ENCODE peak calls at places on chromosomes 2 and 18, in four cellular contexts. One of them, this sample, is unnamed.

GRCh38 chr2:106038598-106039375 is 155.3 kb downstream of the UXS1 start:
- DNase-seq in GM23338: no peak
- DNase-seq in AG10803: no peak
- DNase-seq in lower lobe of right lung: no peak
- DNase-seq in this sample: no peak

GRCh38 chr2:234366891-234367290 is 130.0 kb downstream of the ARL4C start:
- DNase-seq in AG10803: peak; percentile 52
- DNase-seq in GM23338: no peak
- DNase-seq in lower lobe of right lung: no peak
- DNase-seq in this sample: peak; percentile 55

GRCh38 chr2:2758793-2759367 is 427.8 kb upstream of the MYT1L start:
- DNase-seq in lower lobe of right lung: no peak
- DNase-seq in GM23338: no peak
- DNase-seq in AG10803: no peak
- DNase-seq in this sample: no peak

GRCh38 chr18:58998421-58999203 is 133.9 kb downstream of the ZNF532 start:
- DNase-seq in AG10803: peak; percentile 86
- DNase-seq in lower lobe of right lung: no peak
- DNase-seq in GM23338: no peak
- DNase-seq in this sample: peak; percentile 52

GRCh38 chr2:231315896-231316295 is 79.6 kb upstream of the B3GNT7 start:
- DNase-seq in AG10803: no peak
- DNase-seq in GM23338: no peak
- DNase-seq in lower lobe of right lung: no peak
- DNase-seq in this sample: no peak

GRCh38 chr18:27605107-27605834 is 420.2 kb upstream of the CHST9 start:
- DNase-seq in GM23338: peak; percentile 94
- DNase-seq in lower lobe of right lung: no peak
- DNase-seq in AG10803: peak; percentile 71
- DNase-seq in this sample: peak; percentile 80

GRCh38 chr2:11872247-11872947 is 126.0 kb downstream of the LPIN1 start:
- DNase-seq in AG10803: no peak
- DNase-seq in GM23338: no peak
- DNase-seq in lower lobe of right lung: no peak
- DNase-seq in this sample: peak; percentile 23

GRCh38 chr2:204024503-204024902 is 87.9 kb downstream of the ICOS start:
- DNase-seq in lower lobe of right lung: no peak
- DNase-seq in GM23338: peak; percentile 73
- DNase-seq in AG10803: peak; percentile 30
- DNase-seq in this sample: peak; percentile 34

GRCh38 chr2:182924311-182924710 is 57.9 kb upstream of the FRZB start:
- DNase-seq in AG10803: peak; percentile 44
- DNase-seq in GM23338: no peak
- DNase-seq in lower lobe of right lung: no peak
- DNase-seq in this sample: peak; percentile 60

GRCh38 chr2:74507145-74507925 is at the start of gene PCGF1:
- DNase-seq in lower lobe of right lung: peak; percentile 99
- DNase-seq in GM23338: peak; percentile 100
- DNase-seq in AG10803: peak; percentile 98
- DNase-seq in this sample: peak; percentile 98

GRCh38 chr2:31300309-31300708 is 66.4 kb downstream of the EHD3 start:
- DNase-seq in lower lobe of right lung: no peak
- DNase-seq in GM23338: no peak
- DNase-seq in AG10803: no peak
- DNase-seq in this sample: no peak

GRCh38 chr2:96175951-96176350 is 30.7 kb upstream of the DUSP2 start:
- DNase-seq in AG10803: peak; percentile 58
- DNase-seq in GM23338: no peak
- DNase-seq in lower lobe of right lung: no peak
- DNase-seq in this sample: peak; percentile 49

GRCh38 chr18:8424917-8425725 is 184.1 kb upstream of the RAB12 start:
- DNase-seq in lower lobe of right lung: no peak
- DNase-seq in GM23338: no peak
- DNase-seq in AG10803: peak; percentile 76
- DNase-seq in this sample: peak; percentile 45

GRCh38 chr2:151029406-151030157 is 232.1 kb downstream of the RBM43 start:
- DNase-seq in lower lobe of right lung: no peak
- DNase-seq in AG10803: peak; percentile 98
- DNase-seq in GM23338: no peak
- DNase-seq in this sample: peak; percentile 95

GRCh38 chr2:128607440-128607839 is 288.8 kb upstream of the HS6ST1 start:
- DNase-seq in GM23338: no peak
- DNase-seq in lower lobe of right lung: peak; percentile 17
- DNase-seq in AG10803: no peak
- DNase-seq in this sample: peak; percentile 24

GRCh38 chr2:120245520-120245835 is 7.2 kb upstream of the RALB start:
- DNase-seq in lower lobe of right lung: no peak
- DNase-seq in GM23338: no peak
- DNase-seq in AG10803: peak; percentile 41
- DNase-seq in this sample: peak; percentile 59

GRCh38 chr2:104793971-104794370 is 59.9 kb upstream of the POU3F3 start:
- DNase-seq in GM23338: no peak
- DNase-seq in AG10803: peak; percentile 73
- DNase-seq in lower lobe of right lung: no peak
- DNase-seq in this sample: no peak

GRCh38 chr2:205056066-205056678 is 510.9 kb downstream of the PARD3B start:
- DNase-seq in AG10803: peak; percentile 40
- DNase-seq in lower lobe of right lung: no peak
- DNase-seq in GM23338: no peak
- DNase-seq in this sample: peak; percentile 20

GRCh38 chr18:21740474-21740723 is 193 bp upstream of the MIB1 start:
- DNase-seq in lower lobe of right lung: peak; percentile 99
- DNase-seq in AG10803: peak; percentile 94
- DNase-seq in GM23338: peak; percentile 98
- DNase-seq in this sample: no peak

GRCh38 chr2:216082805-216083204 is 1.1 kb downstream of the TMEM169 start:
- DNase-seq in AG10803: no peak
- DNase-seq in GM23338: peak; percentile 45
- DNase-seq in lower lobe of right lung: peak; percentile 73
- DNase-seq in this sample: no peak

GRCh38 chr2:65316072-65316471 is 88.4 kb downstream of the ACTR2 start:
- DNase-seq in lower lobe of right lung: peak; percentile 58
- DNase-seq in AG10803: peak; percentile 86
- DNase-seq in GM23338: no peak
- DNase-seq in this sample: peak; percentile 91

GRCh38 chr2:181628590-181629585 is 28.0 kb downstream of the CERKL start:
- DNase-seq in lower lobe of right lung: no peak
- DNase-seq in GM23338: no peak
- DNase-seq in AG10803: no peak
- DNase-seq in this sample: no peak

GRCh38 chr2:201777043-201777442 is 3.7 kb downstream of the ALS2 start:
- DNase-seq in AG10803: peak; percentile 48
- DNase-seq in lower lobe of right lung: no peak
- DNase-seq in GM23338: peak; percentile 29
- DNase-seq in this sample: no peak

GRCh38 chr2:182824759-182825143 is 41.7 kb downstream of the FRZB start:
- DNase-seq in lower lobe of right lung: no peak
- DNase-seq in GM23338: peak; percentile 10
- DNase-seq in AG10803: no peak
- DNase-seq in this sample: no peak

GRCh38 chr18:72541871-72542690 is 2.1 kb downstream of the CBLN2 start:
- DNase-seq in lower lobe of right lung: no peak
- DNase-seq in AG10803: no peak
- DNase-seq in GM23338: peak; percentile 47
- DNase-seq in this sample: no peak

GRCh38 chr2:112181571-112182290 is 43.5 kb downstream of the FBLN7 start:
- DNase-seq in AG10803: no peak
- DNase-seq in lower lobe of right lung: no peak
- DNase-seq in GM23338: peak; percentile 77
- DNase-seq in this sample: no peak

GRCh38 chr2:57434952-57435351 is 611.7 kb upstream of the VRK2 start:
- DNase-seq in lower lobe of right lung: no peak
- DNase-seq in GM23338: no peak
- DNase-seq in AG10803: no peak
- DNase-seq in this sample: no peak

GRCh38 chr2:218272531-218273212 is 2.4 kb downstream of the PNKD start:
- DNase-seq in AG10803: peak; percentile 96
- DNase-seq in GM23338: peak; percentile 91
- DNase-seq in lower lobe of right lung: peak; percentile 91
- DNase-seq in this sample: peak; percentile 99

GRCh38 chr2:218270721-218271486 is 585 bp downstream of the PNKD start:
- DNase-seq in GM23338: peak; percentile 48
- DNase-seq in AG10803: no peak
- DNase-seq in lower lobe of right lung: no peak
- DNase-seq in this sample: no peak

GRCh38 chr2:218271865-218272530 is 1.7 kb downstream of the PNKD start:
- DNase-seq in AG10803: no peak
- DNase-seq in GM23338: no peak
- DNase-seq in lower lobe of right lung: no peak
- DNase-seq in this sample: no peak

GRCh38 chr2:218271487-218271797 is 1.1 kb downstream of the PNKD start:
- DNase-seq in AG10803: no peak
- DNase-seq in GM23338: peak; percentile 17
- DNase-seq in lower lobe of right lung: no peak
- DNase-seq in this sample: no peak

GRCh38 chr2:218269900-218270720 is at the start of the genes AAMP and PNKD:
- DNase-seq in GM23338: peak; percentile 100
- DNase-seq in AG10803: peak; percentile 99
- DNase-seq in lower lobe of right lung: peak; percentile 100
- DNase-seq in this sample: peak; percentile 99
- TF ChIP-seq CTCF in GM23338: no peak
- TF ChIP-seq CTCF in AG10803: peak; percentile 8
- TF ChIP-seq CTCF in lower lobe of right lung: peak; percentile 26
- TF ChIP-seq CTCF in this sample: no peak

GRCh38 chr2:99154643-99155536 is at the start of the genes LIPT1 and TSGA10:
- DNase-seq in lower lobe of right lung: peak; percentile 95
- DNase-seq in GM23338: peak; percentile 91
- DNase-seq in AG10803: peak; percentile 84
- DNase-seq in this sample: peak; percentile 88
- H3K4me3 ChIP-seq in lower lobe of right lung: peak within 1 kb of the TSS; percentile 74
- H3K4me3 ChIP-seq in GM23338: peak within 1 kb of the TSS; percentile 92
- H3K4me3 ChIP-seq in AG10803: peak within 1 kb of the TSS; percentile 91
- H3K4me3 ChIP-seq in this sample: peak within 1 kb of the TSS; percentile 93

DNA sequence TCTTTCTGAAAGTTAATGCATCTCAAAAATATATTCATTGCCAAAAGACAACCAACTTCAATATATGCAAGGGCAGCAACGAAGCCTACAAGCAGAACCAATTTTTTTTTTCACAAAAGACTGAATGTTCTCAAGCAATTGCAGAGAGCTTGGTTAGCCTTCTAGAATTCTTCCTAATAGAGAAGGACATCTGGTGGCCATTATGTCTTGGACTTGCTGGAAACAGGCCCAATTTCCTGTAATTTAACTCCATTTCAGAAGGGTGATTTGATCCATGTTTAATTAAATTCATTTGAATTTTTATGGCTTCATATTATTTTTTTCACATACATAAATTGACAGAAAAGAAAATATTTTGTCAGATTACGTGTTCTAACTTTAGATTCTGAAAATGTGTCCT is 208.0 kb downstream of the TPGS2 start:
- DNase-seq in lower lobe of right lung: no peak
- DNase-seq in AG10803: peak; percentile 60
- DNase-seq in GM23338: no peak
- DNase-seq in this sample: peak; percentile 16
- TF ChIP-seq CTCF in lower lobe of right lung: no peak
- TF ChIP-seq CTCF in AG10803: peak; percentile 38
- TF ChIP-seq CTCF in GM23338: peak; percentile 19
- TF ChIP-seq CTCF in this sample: no peak

GRCh38 chr2:3951131-3951954 is 248.0 kb downstream of the DCDC2C start:
- DNase-seq in GM23338: no peak
- DNase-seq in lower lobe of right lung: no peak
- DNase-seq in AG10803: no peak
- DNase-seq in this sample: no peak
- H3K4me3 ChIP-seq in GM23338: no peak overlapping the region
- H3K4me3 ChIP-seq in lower lobe of right lung: no peak overlapping the region
- H3K4me3 ChIP-seq in AG10803: no peak overlapping the region
- H3K4me3 ChIP-seq in this sample: no peak overlapping the region

DNA sequence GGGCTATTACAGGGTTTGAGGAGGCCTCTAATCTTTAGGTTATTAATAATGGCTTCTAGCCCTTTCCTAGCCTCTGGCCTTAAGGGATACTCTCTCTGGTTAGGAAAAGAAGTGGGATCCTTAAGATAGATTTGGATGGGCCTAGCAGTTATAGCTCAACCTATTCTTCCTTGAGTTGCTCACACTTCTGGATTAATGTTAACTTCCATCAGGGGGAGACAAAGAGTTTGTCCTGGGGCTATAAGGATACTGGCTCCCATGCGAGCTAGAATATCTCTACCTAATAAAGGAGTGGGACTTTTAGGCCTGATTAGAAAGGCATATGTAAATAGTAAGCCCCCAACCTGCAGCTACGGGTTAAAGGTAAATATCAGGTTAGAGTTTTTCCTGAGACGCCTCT is 14.3 kb upstream of the PTH2R start:
- DNase-seq in AG10803: no peak
- DNase-seq in GM23338: peak; percentile 23
- DNase-seq in lower lobe of right lung: no peak
- DNase-seq in this sample: no peak
- TF ChIP-seq CTCF in AG10803: peak; percentile 36
- TF ChIP-seq CTCF in GM23338: peak; percentile 31
- TF ChIP-seq CTCF in lower lobe of right lung: no peak
- TF ChIP-seq CTCF in this sample: peak; percentile 23